ENCODE peak calls at places on chromosomes 5 and 9, in four cellular contexts. C is tibial artery, I is HepG2, G is PC-9. F is an unnamed sample.

GRCh38 chr5:11902304-11902703 is 1.9 kb downstream of the CTNND2 start:
- DNase-seq in C (no peak), I (no peak), G (no peak), F (no peak)

GRCh38 chr9:133071484-133072150 is 9.8 kb downstream of the CEL start:
- DNase-seq in C (no peak), I (no peak), G (no peak), F (no peak)

GRCh38 chr5:28219539-28219938 is 1181.2 kb upstream of the CDH9 start:
- DNase-seq in C (no peak), I (no peak), G (no peak), F (no peak)

GRCh38 chr9:69180670-69181069 is 6.6 kb downstream of the TJP2 start:
- DNase-seq in C (peak), I (peak), G (peak), F (no peak)

GRCh38 chr9:130780865-130781504 is 54.1 kb upstream of the ABL1 start:
- DNase-seq in C (peak), I (no peak), G (no peak), F (no peak)

GRCh38 chr5:143108498-143109128 is 294.9 kb downstream of the NR3C1 start:
- DNase-seq in C (no peak), I (peak), G (peak), F (no peak)

GRCh38 chr9:91159664-91160121 is 202.0 kb downstream of the AUH start:
- DNase-seq in C (peak), I (no peak), G (no peak), F (no peak)

GRCh38 chr9:133121200-133122166 is at the start of gene RALGDS:
- DNase-seq in C (peak), I (peak), G (peak), F (peak)

GRCh38 chr5:16894236-16895057 is 41.6 kb downstream of the MYO10 start:
- DNase-seq in C (no peak), I (peak), G (peak), F (no peak)

GRCh38 chr5:2201832-2202231 is 319.1 kb upstream of the IRX4 start:
- DNase-seq in C (no peak), I (no peak), G (no peak), F (no peak)

GRCh38 chr5:142621227-142621626 is 64.7 kb downstream of the FGF1 start:
- DNase-seq in C (no peak), I (no peak), G (no peak), F (no peak)

GRCh38 chr5:75048457-75048953 is 3.9 kb downstream of the GCNT4 start:
- DNase-seq in C (no peak), I (no peak), G (no peak), F (peak)

GRCh38 chr9:130157079-130157478 is 15.1 kb upstream of the NCS1 start:
- DNase-seq in C (no peak), I (no peak), G (no peak), F (no peak)

GRCh38 chr5:109692011-109692410 is 2.3 kb downstream of the MAN2A1 start:
- DNase-seq in C (no peak), I (no peak), G (no peak), F (peak)

GRCh38 chr5:78586251-78586650 is 62.3 kb downstream of the LHFPL2 start:
- DNase-seq in C (no peak), I (no peak), G (peak), F (no peak)

GRCh38 chr9:72294952-72295351 is 70.1 kb downstream of the ZFAND5 start:
- DNase-seq in C (no peak), I (peak), G (no peak), F (no peak)

GRCh38 chr9:79975471-79976316 is 403.9 kb downstream of the TLE4 start:
- DNase-seq in C (no peak), I (no peak), G (no peak), F (no peak)

GRCh38 chr5:131228646-131229045 is 35.2 kb upstream of the CDC42SE2 start:
- DNase-seq in C (no peak), I (no peak), G (no peak), F (no peak)

GRCh38 chr5:67063055-67063454 is 133.5 kb downstream of the CD180 start:
- DNase-seq in C (no peak), I (no peak), G (no peak), F (no peak)

GRCh38 chr9:109087795-109088194 is 32.0 kb downstream of the TMEM245 start:
- DNase-seq in C (no peak), I (no peak), G (no peak), F (no peak)

GRCh38 chr5:128084228-128085167 is 932 bp downstream of the SLC12A2 start:
- DNase-seq in C (peak), I (no peak), G (peak), F (peak)

GRCh38 chr5:130720355-130720754 is 444.7 kb downstream of the HINT1 start:
- DNase-seq in C (no peak), I (peak), G (no peak), F (no peak)

GRCh38 chr5:1292846-1293415 is 1.9 kb downstream of the TERT start:
- DNase-seq in C (peak), I (no peak), G (no peak), F (no peak)

GRCh38 chr5:158820891-158821290 is 278.8 kb downstream of the EBF1 start:
- DNase-seq in C (no peak), I (no peak), G (no peak), F (no peak)

GRCh38 chr5:178469011-178469974 is 120.9 kb downstream of the COL23A1 start:
- DNase-seq in C (peak), I (no peak), G (no peak), F (no peak)

GRCh38 chr9:111030492-111030891 is 7.8 kb downstream of the LPAR1 start:
- DNase-seq in C (no peak), I (no peak), G (no peak), F (no peak)

GRCh38 chr9:126450537-126451205 is 124.0 kb downstream of the MVB12B start:
- DNase-seq in C (no peak), I (no peak), G (no peak), F (no peak)

GRCh38 chr9:6328103-6328502 is at the start of gene TPD52L3:
- DNase-seq in C (no peak), I (no peak), G (no peak), F (no peak)

F was measured in GM13977.